ENCODE peak calls at places on chromosomes 7 and 10, in six cellular contexts. One of them, this sample, is unnamed.

GRCh38 chr10:1292611-1293021 is 236.4 kb downstream of the WDR37 start:
- DNase-seq in NCI-H69: no peak
- DNase-seq in DMS153: no peak
- DNase-seq in iris pigment epithelial cell: no peak
- DNase-seq in GM19239: no peak
- DNase-seq in pancreas: no peak
- DNase-seq in this sample: no peak

GRCh38 chr10:112461029-112461887 is 14.2 kb downstream of the VTI1A start:
- DNase-seq in GM19239: no peak
- DNase-seq in NCI-H69: no peak
- DNase-seq in DMS153: no peak
- DNase-seq in pancreas: no peak
- DNase-seq in iris pigment epithelial cell: peak
- DNase-seq in this sample: peak

GRCh38 chr7:116327751-116328150 is 117.4 kb downstream of the TES start:
- DNase-seq in iris pigment epithelial cell: peak
- DNase-seq in pancreas: no peak
- DNase-seq in DMS153: no peak
- DNase-seq in GM19239: no peak
- DNase-seq in NCI-H69: no peak
- DNase-seq in this sample: peak

GRCh38 chr7:45573636-45574470 is at the start of gene ADCY1:
- DNase-seq in pancreas: no peak
- DNase-seq in NCI-H69: peak
- DNase-seq in DMS153: no peak
- DNase-seq in iris pigment epithelial cell: no peak
- DNase-seq in GM19239: no peak
- DNase-seq in this sample: no peak

GRCh38 chr7:158561659-158562058 is 26.0 kb downstream of the PTPRN2 start:
- DNase-seq in DMS153: no peak
- DNase-seq in pancreas: no peak
- DNase-seq in NCI-H69: no peak
- DNase-seq in GM19239: no peak
- DNase-seq in iris pigment epithelial cell: no peak
- DNase-seq in this sample: no peak

GRCh38 chr10:127168251-127168650 is 28.1 kb downstream of the INSYN2A start:
- DNase-seq in iris pigment epithelial cell: no peak
- DNase-seq in GM19239: no peak
- DNase-seq in NCI-H69: no peak
- DNase-seq in pancreas: no peak
- DNase-seq in DMS153: no peak
- DNase-seq in this sample: no peak

GRCh38 chr7:42154168-42154567 is 82.8 kb downstream of the GLI3 start:
- DNase-seq in NCI-H69: no peak
- DNase-seq in DMS153: no peak
- DNase-seq in pancreas: no peak
- DNase-seq in iris pigment epithelial cell: no peak
- DNase-seq in GM19239: no peak
- DNase-seq in this sample: no peak

GRCh38 chr10:61662794-61663259 is at the start of gene CABCOCO1:
- DNase-seq in NCI-H69: peak
- DNase-seq in iris pigment epithelial cell: peak
- DNase-seq in DMS153: peak
- DNase-seq in GM19239: no peak
- DNase-seq in pancreas: peak
- DNase-seq in this sample: no peak

GRCh38 chr10:15237351-15237750 is 68.9 kb upstream of the NMT2 start:
- DNase-seq in GM19239: no peak
- DNase-seq in NCI-H69: no peak
- DNase-seq in iris pigment epithelial cell: peak
- DNase-seq in DMS153: no peak
- DNase-seq in pancreas: no peak
- DNase-seq in this sample: peak

GRCh38 chr7:152883858-152884257 is 124.3 kb downstream of the ACTR3B start:
- DNase-seq in NCI-H69: no peak
- DNase-seq in pancreas: no peak
- DNase-seq in iris pigment epithelial cell: no peak
- DNase-seq in GM19239: no peak
- DNase-seq in DMS153: no peak
- DNase-seq in this sample: no peak

GRCh38 chr10:24382596-24382978 is 173.6 kb downstream of the KIAA1217 start:
- DNase-seq in NCI-H69: no peak
- DNase-seq in GM19239: no peak
- DNase-seq in DMS153: no peak
- DNase-seq in iris pigment epithelial cell: no peak
- DNase-seq in pancreas: no peak
- DNase-seq in this sample: no peak

GRCh38 chr10:16854623-16855022 is 37.4 kb upstream of the RSU1 start:
- DNase-seq in iris pigment epithelial cell: peak
- DNase-seq in DMS153: no peak
- DNase-seq in pancreas: no peak
- DNase-seq in NCI-H69: no peak
- DNase-seq in GM19239: no peak
- DNase-seq in this sample: peak

GRCh38 chr10:8361510-8361844 is 307.0 kb downstream of the GATA3 start:
- DNase-seq in pancreas: no peak
- DNase-seq in NCI-H69: no peak
- DNase-seq in iris pigment epithelial cell: no peak
- DNase-seq in GM19239: no peak
- DNase-seq in DMS153: no peak
- DNase-seq in this sample: no peak

GRCh38 chr10:88792656-88793055 is 9.9 kb upstream of the LIPM start:
- DNase-seq in NCI-H69: no peak
- DNase-seq in iris pigment epithelial cell: peak
- DNase-seq in GM19239: no peak
- DNase-seq in DMS153: no peak
- DNase-seq in pancreas: no peak
- DNase-seq in this sample: no peak

GRCh38 chr7:2198206-2198605 is 34.5 kb downstream of the MAD1L1 start:
- DNase-seq in GM19239: no peak
- DNase-seq in iris pigment epithelial cell: no peak
- DNase-seq in DMS153: peak
- DNase-seq in NCI-H69: peak
- DNase-seq in pancreas: no peak
- DNase-seq in this sample: no peak

GRCh38 chr7:154437238-154437637 is 385.0 kb downstream of the DPP6 start:
- DNase-seq in DMS153: no peak
- DNase-seq in pancreas: no peak
- DNase-seq in NCI-H69: no peak
- DNase-seq in iris pigment epithelial cell: no peak
- DNase-seq in GM19239: no peak
- DNase-seq in this sample: no peak

GRCh38 chr10:69650589-69651261 is 20.7 kb downstream of the FAM241B start:
- DNase-seq in pancreas: no peak
- DNase-seq in DMS153: no peak
- DNase-seq in GM19239: no peak
- DNase-seq in NCI-H69: no peak
- DNase-seq in iris pigment epithelial cell: no peak
- DNase-seq in this sample: no peak

GRCh38 chr10:78524342-78524741 is 490.7 kb downstream of the RPS24 start:
- DNase-seq in pancreas: no peak
- DNase-seq in NCI-H69: no peak
- DNase-seq in iris pigment epithelial cell: no peak
- DNase-seq in GM19239: no peak
- DNase-seq in DMS153: no peak
- DNase-seq in this sample: no peak

GRCh38 chr10:102419561-102420442 is 834 bp upstream of the FBXL15 start:
- DNase-seq in DMS153: peak
- DNase-seq in GM19239: no peak
- DNase-seq in pancreas: peak
- DNase-seq in iris pigment epithelial cell: no peak
- DNase-seq in NCI-H69: peak
- DNase-seq in this sample: peak

GRCh38 chr7:121604627-121605296 is 208.7 kb upstream of the FAM3C start:
- DNase-seq in DMS153: no peak
- DNase-seq in iris pigment epithelial cell: peak
- DNase-seq in pancreas: no peak
- DNase-seq in GM19239: no peak
- DNase-seq in NCI-H69: no peak
- DNase-seq in this sample: no peak

GRCh38 chr10:1465421-1465902 is 271.9 kb downstream of the ADARB2 start:
- DNase-seq in pancreas: no peak
- DNase-seq in iris pigment epithelial cell: no peak
- DNase-seq in GM19239: peak
- DNase-seq in NCI-H69: no peak
- DNase-seq in DMS153: no peak
- DNase-seq in this sample: no peak

GRCh38 chr7:112069879-112070321 is 136.3 kb downstream of the DOCK4 start:
- DNase-seq in iris pigment epithelial cell: peak
- DNase-seq in GM19239: no peak
- DNase-seq in DMS153: no peak
- DNase-seq in NCI-H69: peak
- DNase-seq in pancreas: no peak
- DNase-seq in this sample: peak

GRCh38 chr10:1120761-1121160 is 64.6 kb downstream of the WDR37 start:
- DNase-seq in GM19239: no peak
- DNase-seq in iris pigment epithelial cell: no peak
- DNase-seq in NCI-H69: no peak
- DNase-seq in DMS153: no peak
- DNase-seq in pancreas: no peak
- DNase-seq in this sample: no peak

GRCh38 chr7:391411-391951 is 101.5 kb downstream of the FOXL3 start:
- DNase-seq in NCI-H69: no peak
- DNase-seq in GM19239: no peak
- DNase-seq in pancreas: peak
- DNase-seq in iris pigment epithelial cell: no peak
- DNase-seq in DMS153: no peak
- DNase-seq in this sample: no peak

GRCh38 chr7:154794147-154794780 is 208.7 kb downstream of the PAXIP1 start:
- DNase-seq in DMS153: no peak
- DNase-seq in pancreas: no peak
- DNase-seq in iris pigment epithelial cell: no peak
- DNase-seq in NCI-H69: no peak
- DNase-seq in GM19239: no peak
- DNase-seq in this sample: no peak

GRCh38 chr7:153422291-153423189 is 629.7 kb upstream of the DPP6 start:
- DNase-seq in pancreas: no peak
- DNase-seq in GM19239: no peak
- DNase-seq in iris pigment epithelial cell: no peak
- DNase-seq in NCI-H69: no peak
- DNase-seq in DMS153: no peak
- DNase-seq in this sample: no peak

GRCh38 chr7:110204527-110204926 is 886.4 kb upstream of the LRRN3 start:
- DNase-seq in iris pigment epithelial cell: no peak
- DNase-seq in pancreas: no peak
- DNase-seq in NCI-H69: peak
- DNase-seq in GM19239: no peak
- DNase-seq in DMS153: no peak
- DNase-seq in this sample: peak

GRCh38 chr10:96339956-96340904 is 18.6 kb downstream of the OPALIN start:
- DNase-seq in NCI-H69: peak
- DNase-seq in GM19239: peak
- DNase-seq in DMS153: peak
- DNase-seq in iris pigment epithelial cell: peak
- DNase-seq in pancreas: peak
- DNase-seq in this sample: peak

GRCh38 chr7:6252748-6253147 is 19.7 kb downstream of the CYTH3 start:
- DNase-seq in iris pigment epithelial cell: peak
- DNase-seq in NCI-H69: no peak
- DNase-seq in GM19239: no peak
- DNase-seq in DMS153: no peak
- DNase-seq in pancreas: no peak
- DNase-seq in this sample: no peak

GRCh38 chr10:11668847-11669610 is 57.6 kb upstream of the USP6NL start:
- DNase-seq in GM19239: no peak
- DNase-seq in DMS153: no peak
- DNase-seq in NCI-H69: no peak
- DNase-seq in iris pigment epithelial cell: no peak
- DNase-seq in pancreas: no peak
- DNase-seq in this sample: no peak

GRCh38 chr10:89504691-89505090 is 30.7 kb downstream of the SLC16A12 start:
- DNase-seq in NCI-H69: no peak
- DNase-seq in DMS153: no peak
- DNase-seq in iris pigment epithelial cell: no peak
- DNase-seq in pancreas: no peak
- DNase-seq in GM19239: no peak
- DNase-seq in this sample: no peak

GRCh38 chr10:97547889-97548485 is 24.6 kb upstream of the ANKRD2 start:
- DNase-seq in pancreas: no peak
- DNase-seq in DMS153: no peak
- DNase-seq in iris pigment epithelial cell: no peak
- DNase-seq in GM19239: no peak
- DNase-seq in NCI-H69: no peak
- DNase-seq in this sample: no peak

GRCh38 chr10:17375936-17376584 is 78.3 kb downstream of the ST8SIA6 start:
- DNase-seq in NCI-H69: no peak
- DNase-seq in DMS153: no peak
- DNase-seq in GM19239: peak
- DNase-seq in pancreas: no peak
- DNase-seq in iris pigment epithelial cell: peak
- DNase-seq in this sample: no peak

GRCh38 chr10:14409247-14409646 is 78.5 kb upstream of the FRMD4A start:
- DNase-seq in pancreas: no peak
- DNase-seq in GM19239: no peak
- DNase-seq in NCI-H69: no peak
- DNase-seq in iris pigment epithelial cell: no peak
- DNase-seq in DMS153: no peak
- DNase-seq in this sample: no peak

GRCh38 chr10:12650122-12650521 is 300.8 kb downstream of the CAMK1D start:
- DNase-seq in iris pigment epithelial cell: no peak
- DNase-seq in NCI-H69: no peak
- DNase-seq in GM19239: no peak
- DNase-seq in DMS153: no peak
- DNase-seq in pancreas: no peak
- DNase-seq in this sample: no peak

GRCh38 chr10:114288424-114289095 is 49.5 kb downstream of the VWA2 start:
- DNase-seq in NCI-H69: no peak
- DNase-seq in pancreas: no peak
- DNase-seq in GM19239: no peak
- DNase-seq in iris pigment epithelial cell: no peak
- DNase-seq in DMS153: no peak
- DNase-seq in this sample: no peak

GRCh38 chr10:43071881-43072650 is 4.8 kb upstream of the RET start:
- DNase-seq in iris pigment epithelial cell: no peak
- DNase-seq in GM19239: no peak
- DNase-seq in pancreas: no peak
- DNase-seq in DMS153: no peak
- DNase-seq in NCI-H69: no peak
- DNase-seq in this sample: no peak

This sample was measured in RKO.